ENCODE peak calls at places on chromosomes 13 and 19, in nine cellular contexts. S is mesothelial cell of epicardium, U is nephron progenitor cell, Q is left ventricle myocardium inferior, Z is GM13977, E is MM.1S, M is epithelial cell of esophagus, H is psoas muscle, C is Peyer's patch. W is an unnamed sample.
A peak's percentile ranks its signal among the peaks of the same experiment; 100 is the strongest.

GRCh38 chr19:14181906-14182305 is 24.1 kb downstream of the ADGRL1 start:
- DNase-seq in S (no peak), U (no peak), Q (no peak), Z (no peak), E (no peak), M (no peak), H (no peak), C (no peak), W (no peak)

GRCh38 chr19:41352279-41352608 is 1.5 kb downstream of the TGFB1 start:
- DNase-seq in S (no peak), U (no peak), Q (no peak), Z (no peak), E (no peak), M (no peak), H (no peak), C (no peak), W (no peak)

GRCh38 chr13:91097269-91097668 is 250.2 kb upstream of the MIR17HG start:
- DNase-seq in S (no peak), U (no peak), Q (no peak), Z (no peak), E (no peak), M (no peak), H (no peak), C (no peak), W (no peak)

GRCh38 chr13:23570099-23570926 is at the start of gene TNFRSF19:
- DNase-seq in S (peak; percentile 43), U (peak; percentile 68), Q (peak; percentile 45), Z (no peak), E (no peak), M (peak; percentile 48), H (no peak), C (no peak), W (no peak)

GRCh38 chr13:88136098-88136790 is 465.1 kb downstream of the SLITRK5 start:
- DNase-seq in S (no peak), U (no peak), Q (no peak), Z (no peak), E (no peak), M (no peak), H (no peak), C (no peak), W (no peak)

GRCh38 chr13:110266431-110266809 is 40.5 kb downstream of the COL4A1 start:
- DNase-seq in S (no peak), U (no peak), Q (no peak), Z (no peak), E (no peak), M (no peak), H (no peak), C (no peak), W (no peak)

GRCh38 chr19:32858559-32858958 is 11.0 kb downstream of the SLC7A9 start:
- DNase-seq in S (no peak), U (no peak), Q (no peak), Z (no peak), E (no peak), M (no peak), H (no peak), C (no peak), W (peak; percentile 60)

GRCh38 chr19:51807111-51807701 is 12.2 kb downstream of the FPR3 start:
- DNase-seq in S (no peak), U (no peak), Q (no peak), Z (no peak), E (no peak), M (peak; percentile 10), H (no peak), C (no peak), W (no peak)

GRCh38 chr19:29520390-29520789 is 5.4 kb upstream of the VSTM2B start:
- DNase-seq in S (no peak), U (no peak), Q (no peak), Z (no peak), E (no peak), M (no peak), H (no peak), C (no peak), W (peak; percentile 62)

GRCh38 chr19:38043649-38044144 is 136.7 kb downstream of the SIPA1L3 start:
- DNase-seq in S (no peak), U (no peak), Q (no peak), Z (no peak), E (no peak), M (no peak), H (no peak), C (no peak), W (no peak)

GRCh38 chr19:51079486-51080110 is 3.1 kb downstream of the KLK14 start:
- DNase-seq in S (no peak), U (no peak), Q (peak; percentile 75), Z (no peak), E (no peak), M (no peak), H (no peak), C (no peak), W (no peak)

GRCh38 chr13:27954406-27954851 is 14.7 kb downstream of the CDX2 start:
- DNase-seq in S (no peak), U (peak; percentile 72), Q (no peak), Z (peak; percentile 49), E (no peak), M (peak; percentile 41), H (no peak), C (no peak), W (no peak)

GRCh38 chr19:2615782-2616181 is 86.7 kb downstream of the GNG7 start:
- DNase-seq in S (no peak), U (no peak), Q (peak; percentile 2), Z (no peak), E (no peak), M (no peak), H (no peak), C (no peak), W (no peak)

GRCh38 chr13:19838726-19839342 is 24.6 kb downstream of the ZMYM5 start:
- DNase-seq in S (no peak), U (no peak), Q (no peak), Z (no peak), E (no peak), M (no peak), H (no peak), C (peak; percentile 10), W (no peak)

DNA sequence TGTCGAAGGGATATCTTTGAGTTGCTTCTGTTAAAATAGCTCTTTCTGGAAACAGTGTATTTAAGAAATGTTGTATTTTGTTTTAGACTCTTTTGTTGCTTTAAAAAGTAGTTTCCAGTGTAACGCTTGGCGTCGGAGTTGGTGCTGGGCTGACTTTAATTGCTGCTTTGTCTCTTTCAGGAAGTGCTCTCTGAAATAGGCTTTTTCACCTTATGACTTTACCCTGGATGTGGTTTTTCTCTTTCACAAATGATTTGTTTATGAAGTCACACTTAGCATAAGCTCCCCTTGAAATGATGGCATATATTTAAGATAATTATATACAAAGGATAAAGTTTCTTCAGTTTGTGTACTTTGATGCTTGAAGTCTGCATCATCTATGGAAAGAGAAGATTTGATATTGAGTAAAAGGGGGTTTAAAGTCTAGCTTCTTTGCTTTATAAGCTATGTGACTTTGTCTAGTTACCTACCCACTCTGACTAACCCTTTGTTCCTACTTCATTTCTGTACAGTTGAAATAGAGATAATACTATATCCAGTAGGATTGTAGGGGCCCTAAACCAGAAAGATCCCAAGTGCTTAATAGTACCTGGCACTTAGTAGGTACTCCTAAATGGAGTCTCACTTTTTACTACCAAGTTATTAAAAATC is at the start of gene GPR18:
- DNase-seq in S (no peak), U (no peak), Q (no peak), Z (peak; percentile 48), E (no peak), M (no peak), H (no peak), C (peak; percentile 71), W (no peak)
- TF ChIP-seq CTCF in S (no peak), U (no peak), Q (no peak), Z (no peak), E (no peak), M (no peak), H (no peak), C (no peak), W (no peak)

DNA sequence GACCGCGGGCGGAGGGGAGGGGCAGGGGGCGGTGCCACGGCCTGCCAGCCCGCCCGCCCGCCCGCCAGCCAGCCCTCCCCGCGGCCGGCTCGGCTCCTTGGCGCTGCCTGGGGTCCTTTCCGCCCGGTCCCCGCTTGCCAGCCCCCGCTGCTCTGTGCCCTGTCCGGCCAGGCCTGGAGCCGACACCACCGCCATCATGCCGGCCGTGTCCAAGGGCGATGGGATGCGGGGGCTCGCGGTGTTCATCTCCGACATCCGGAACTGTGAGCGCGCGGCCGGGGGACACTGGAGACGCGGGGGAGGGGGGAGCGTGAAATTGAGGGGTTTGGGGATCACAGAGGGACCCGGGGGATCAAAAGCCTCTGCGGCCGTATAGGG is at the start of gene AP2A1:
- DNase-seq in S (no peak), U (no peak), Q (no peak), Z (no peak), E (no peak), M (no peak), H (no peak), C (no peak), W (peak; percentile 94)
- TF ChIP-seq CTCF in S (no peak), U (no peak), Q (no peak), Z (no peak), E (no peak), M (no peak), H (no peak), C (no peak), W (no peak)

DNA sequence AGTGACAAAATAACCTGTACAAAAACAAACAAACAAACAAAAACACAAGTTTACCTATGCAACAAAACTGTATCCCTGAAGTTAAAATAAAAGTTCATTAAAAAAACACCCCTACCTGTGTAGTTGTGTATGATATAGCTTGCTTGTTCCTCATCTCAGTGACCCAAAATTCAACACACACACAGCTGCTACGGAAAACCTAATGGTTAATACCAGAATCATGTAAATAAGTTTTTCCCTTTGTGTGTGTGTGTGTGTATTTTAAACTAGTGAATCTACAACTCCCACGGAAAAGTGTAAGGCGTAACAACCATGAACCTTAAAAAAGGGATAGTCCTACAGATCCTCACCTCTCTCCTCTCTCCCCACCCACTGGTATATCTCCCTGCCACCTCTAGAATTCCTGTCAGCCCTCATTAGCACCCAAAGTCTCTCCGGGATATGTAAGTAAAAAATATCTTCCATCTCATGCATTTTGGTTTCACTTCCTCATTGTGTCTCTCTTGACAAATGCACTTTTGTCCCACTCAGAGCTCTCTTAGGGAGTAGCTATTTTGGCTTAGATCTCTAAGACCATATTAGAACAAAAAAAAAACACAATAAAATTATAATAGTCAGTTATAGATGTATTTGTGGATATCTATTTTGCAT is 2236.5 kb downstream of the PCDH9 start:
- DNase-seq in S (no peak), U (no peak), Q (no peak), Z (no peak), E (peak; percentile 42), M (no peak), H (no peak), C (no peak), W (no peak)
- TF ChIP-seq CTCF in S (no peak), U (no peak), Q (no peak), Z (no peak), E (no peak), M (no peak), H (no peak), C (no peak), W (no peak)

DNA sequence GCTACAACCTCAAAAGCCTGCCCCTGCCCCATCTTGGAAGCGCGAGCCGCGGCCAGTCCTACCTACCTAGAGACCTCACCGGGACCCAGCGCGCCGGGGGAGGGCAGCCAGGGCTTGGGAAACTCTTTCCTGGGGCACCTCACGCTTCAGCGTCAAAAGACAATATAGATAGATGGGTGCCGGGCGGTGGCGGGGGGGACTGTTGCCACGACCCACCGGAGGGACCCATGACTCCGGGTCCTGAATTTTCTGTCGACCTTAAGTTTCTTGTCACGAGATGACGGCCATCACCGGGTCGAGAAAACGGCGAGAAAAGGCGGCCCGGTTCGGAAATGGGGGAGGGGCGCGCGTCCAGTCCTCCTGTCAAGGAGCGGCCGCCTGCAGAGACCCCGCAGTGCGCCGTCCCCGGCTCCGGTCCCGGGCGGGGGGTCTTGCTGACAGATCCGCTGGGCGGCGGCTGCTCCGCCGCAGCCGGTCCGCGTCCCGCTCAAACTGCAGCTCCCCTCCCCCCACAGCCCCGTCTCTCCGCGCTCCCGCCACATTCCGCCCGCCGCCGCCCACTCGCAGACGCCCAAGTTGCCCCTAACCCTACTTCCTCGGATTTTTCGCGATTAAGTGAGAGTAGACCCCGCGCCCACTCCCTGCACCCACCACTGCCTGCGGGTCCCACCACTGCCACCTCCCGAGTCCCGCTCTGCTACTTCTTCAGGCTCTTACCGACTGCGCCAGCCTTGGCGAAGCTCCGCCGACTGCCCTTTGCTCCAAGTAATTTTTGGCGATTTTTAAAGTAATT is 66.1 kb downstream of the KCNRG start:
- DNase-seq in S (peak; percentile 48), U (peak; percentile 78), Q (peak; percentile 41), Z (peak; percentile 20), E (peak; percentile 14), M (peak; percentile 58), H (peak; percentile 69), C (peak; percentile 82), W (peak; percentile 90)
- TF ChIP-seq CTCF in S (no peak), U (no peak), Q (no peak), Z (no peak), E (no peak), M (peak; percentile 14), H (no peak), C (no peak), W (peak; percentile 65)